ENCODE peak calls at places on chromosome 4, in eight cellular contexts. S is tibial artery; I is adrenal gland; O is cardiac muscle cell; B is CD4-positive, alpha-beta T cell; X is heart right ventricle; R is tibial nerve; U is right lobe of liver. H is an unnamed sample.

GRCh38 chr4:126440297-126440696 is 1125.5 kb downstream of the FAT4 start:
- DNase-seq in B (no peak), S (no peak), O (no peak), X (no peak), U (no peak), I (no peak), R (no peak), H (no peak)

GRCh38 chr4:14257903-14258302 is 630.4 kb upstream of the BOD1L1 start:
- DNase-seq in X (no peak), U (no peak), S (no peak), I (no peak), O (no peak), R (no peak), B (no peak), H (no peak)

GRCh38 chr4:117560329-117560728 is 474.0 kb upstream of the NDST3 start:
- DNase-seq in B (no peak), I (no peak), R (no peak), U (no peak), X (no peak), O (no peak), S (no peak), H (peak; percentile 28)

GRCh38 chr4:107999932-108000539 is 10.3 kb downstream of the HADH start:
- DNase-seq in O (no peak), X (no peak), B (no peak), U (no peak), I (no peak), R (no peak), S (no peak), H (no peak)

GRCh38 chr4:48337726-48338125 is 3.6 kb upstream of the SLAIN2 start:
- DNase-seq in X (no peak), S (no peak), R (no peak), B (no peak), U (no peak), I (no peak), O (no peak), H (peak; percentile 97)

GRCh38 chr4:95833652-95834276 is 6.1 kb upstream of the PDHA2 start:
- DNase-seq in I (no peak), U (no peak), O (no peak), R (no peak), S (no peak), X (no peak), B (no peak), H (no peak)

GRCh38 chr4:76197001-76197743 is 16.5 kb downstream of the SCARB2 start:
- DNase-seq in R (no peak), U (no peak), I (no peak), B (no peak), X (no peak), O (no peak), S (no peak), H (no peak)

GRCh38 chr4:106690487-106690886 is 321.9 kb upstream of the GIMD1 start:
- DNase-seq in O (no peak), I (no peak), B (no peak), S (no peak), U (no peak), R (no peak), X (no peak), H (peak; percentile 66)

DNA sequence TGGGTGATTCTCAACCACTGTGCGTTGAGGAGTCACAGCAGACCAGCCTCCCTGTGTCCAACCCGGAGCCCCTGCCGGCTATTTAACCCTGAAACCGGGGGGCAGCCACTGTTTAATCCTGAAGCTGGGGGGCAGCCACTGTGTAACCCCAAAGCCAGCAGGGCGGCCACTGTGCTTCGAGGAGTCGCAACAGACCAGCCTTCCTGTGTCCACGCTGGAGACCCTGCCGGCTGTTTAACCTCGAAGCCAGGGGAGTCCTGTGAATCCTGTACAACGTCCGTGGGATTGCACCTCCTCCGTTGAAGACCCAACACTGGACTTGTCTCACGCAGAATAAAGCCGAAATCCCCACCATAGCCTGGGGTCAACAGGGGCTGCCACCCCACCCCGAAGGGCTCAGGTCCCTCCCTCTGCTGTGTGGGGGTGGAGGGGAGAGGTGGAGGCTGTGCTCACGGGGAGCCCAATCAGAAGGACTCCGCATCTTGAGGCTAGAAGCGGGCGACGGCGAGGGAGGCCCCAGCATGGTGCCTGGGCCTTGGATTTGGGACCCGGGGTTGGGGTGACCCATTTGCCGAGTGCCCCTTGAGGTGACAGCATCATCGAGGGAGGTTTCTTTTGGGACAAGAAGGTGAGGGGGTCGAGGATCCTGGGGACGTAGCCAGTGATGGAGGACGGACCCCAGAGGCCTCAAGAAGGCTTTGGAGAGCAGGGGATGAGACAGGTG is 94.9 kb downstream of the ADRA2C start:
- DNase-seq in X (no peak), R (no peak), O (no peak), B (no peak), U (no peak), I (no peak), S (no peak), H (no peak)
- H3K27me3 ChIP-seq in X (peaks cover 45% of the 10 kb centered on the region), R (peaks cover 56% of the 10 kb centered on the region), O (peaks cover 31% of the 10 kb centered on the region), B (peaks cover 23% of the 10 kb centered on the region), U (no peaks in the 10 kb centered on the region), I (peaks cover 36% of the 10 kb centered on the region), S (no peaks in the 10 kb centered on the region), H (no peaks in the 10 kb centered on the region)

GRCh38 chr4:3770323-3771166 is 4.4 kb downstream of the ADRA2C start:
- DNase-seq in B (no peak), R (no peak), U (no peak), X (no peak), I (no peak), S (no peak), O (no peak), H (no peak)

GRCh38 chr4:3771932-3772495 is 5.8 kb downstream of the ADRA2C start:
- DNase-seq in B (no peak), X (no peak), U (no peak), I (no peak), R (no peak), O (no peak), S (peak; percentile 83), H (no peak)

GRCh38 chr4:3769642-3770184 is 3.5 kb downstream of the ADRA2C start:
- DNase-seq in S (no peak), U (no peak), B (no peak), O (no peak), X (no peak), I (no peak), R (no peak), H (no peak)

GRCh38 chr4:3772632-3773031 is 6.4 kb downstream of the ADRA2C start:
- DNase-seq in U (no peak), X (no peak), I (no peak), S (peak; percentile 91), O (no peak), B (no peak), R (no peak), H (no peak)

GRCh38 chr4:3771167-3771809 is 5.1 kb downstream of the ADRA2C start:
- DNase-seq in O (no peak), I (no peak), U (no peak), S (no peak), X (no peak), R (no peak), B (no peak), H (no peak)
- H3K27me3 ChIP-seq in O (peaks cover 19% of the 10 kb centered on the region), I (peaks cover 26% of the 10 kb centered on the region), U (no peaks in the 10 kb centered on the region), S (no peaks in the 10 kb centered on the region), X (peaks cover 62% of the 10 kb centered on the region), R (peaks cover 17% of the 10 kb centered on the region), B (peaks cover 23% of the 10 kb centered on the region), H (peaks cover 26% of the 10 kb centered on the region)

GRCh38 chr4:660401-660800 is 13.7 kb downstream of the ATP5ME start:
- DNase-seq in O (no peak), U (peak; percentile 45), X (no peak), I (no peak), S (no peak), B (no peak), R (no peak), H (no peak)
- H3K27me3 ChIP-seq in O (no peaks in the 10 kb centered on the region), U (no peaks in the 10 kb centered on the region), X (no peaks in the 10 kb centered on the region), I (peaks cover 6% of the 10 kb centered on the region), S (no peaks in the 10 kb centered on the region), B (no peaks in the 10 kb centered on the region), R (peaks cover 23% of the 10 kb centered on the region), H (peaks cover 20% of the 10 kb centered on the region)

DNA sequence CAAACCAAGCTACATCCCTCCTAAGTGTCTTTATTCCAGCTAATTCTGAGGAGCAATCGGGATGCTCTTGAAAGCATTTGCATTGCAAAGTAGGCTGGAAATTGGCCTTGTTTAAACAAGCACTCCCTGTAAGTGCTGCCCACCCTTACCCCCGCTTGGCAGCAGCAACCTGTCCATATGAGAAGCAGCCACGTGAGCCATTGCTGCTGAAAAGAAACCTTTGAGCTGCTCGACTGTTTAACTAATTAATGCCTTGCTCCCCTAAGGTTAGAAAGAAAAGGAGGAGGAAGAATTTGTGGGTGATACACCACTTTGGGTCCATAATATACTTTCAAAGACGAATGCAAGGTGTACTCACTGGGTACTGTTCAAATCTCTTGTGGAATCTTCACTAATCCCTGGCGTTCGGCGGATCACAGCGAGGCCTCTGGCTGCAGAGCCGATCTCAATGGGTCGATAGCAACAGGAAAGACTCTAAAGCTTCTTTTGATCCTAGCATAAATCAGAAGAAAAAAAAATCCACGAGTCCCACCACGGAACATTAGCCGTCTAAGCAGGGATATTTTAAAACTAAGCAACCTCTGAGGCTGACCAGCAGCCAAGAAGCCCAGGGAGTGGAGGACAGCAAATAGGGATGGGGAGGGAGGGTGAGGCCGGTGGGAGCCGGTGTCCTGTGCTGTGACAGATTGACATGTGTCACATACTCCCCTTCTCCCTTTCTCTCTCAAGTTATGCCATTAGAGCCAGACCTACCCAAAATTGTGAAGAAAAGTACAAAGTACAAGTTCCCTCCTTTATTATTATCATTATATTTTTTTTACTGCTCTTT is 37.2 kb upstream of the MGST2 start:
- DNase-seq in R (no peak), B (no peak), O (peak; percentile 34), X (no peak), S (no peak), U (no peak), I (no peak), H (no peak)
- H3K27me3 ChIP-seq in R (no peaks in the 10 kb centered on the region), B (peaks cover 8% of the 10 kb centered on the region), O (no peaks in the 10 kb centered on the region), X (no peaks in the 10 kb centered on the region), S (no peaks in the 10 kb centered on the region), U (no peaks in the 10 kb centered on the region), I (no peaks in the 10 kb centered on the region), H (peaks cover 10% of the 10 kb centered on the region)

DNA sequence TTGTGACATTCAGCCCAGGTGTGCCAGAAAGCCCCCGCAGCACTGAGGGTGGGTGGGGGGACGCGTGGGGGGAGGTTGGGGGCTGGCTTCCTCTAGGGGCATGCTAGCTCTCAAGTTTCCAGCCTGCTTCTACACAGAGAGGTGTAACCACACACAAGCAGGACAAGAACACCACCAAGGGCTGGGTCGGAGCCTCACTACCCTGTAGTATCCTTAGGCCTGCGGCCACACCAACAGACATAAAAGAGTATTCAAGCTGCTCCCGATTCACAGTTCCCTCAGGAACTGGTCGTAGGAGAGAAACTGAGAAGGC is 1.8 kb downstream of the USP46 start:
- DNase-seq in I (no peak), S (no peak), U (no peak), B (no peak), O (no peak), X (no peak), R (no peak), H (no peak)
- H3K27me3 ChIP-seq in I (no peaks in the 10 kb centered on the region), S (no peaks in the 10 kb centered on the region), U (no peaks in the 10 kb centered on the region), B (no peaks in the 10 kb centered on the region), O (no peaks in the 10 kb centered on the region), X (no peaks in the 10 kb centered on the region), R (no peaks in the 10 kb centered on the region), H (no peaks in the 10 kb centered on the region)

DNA sequence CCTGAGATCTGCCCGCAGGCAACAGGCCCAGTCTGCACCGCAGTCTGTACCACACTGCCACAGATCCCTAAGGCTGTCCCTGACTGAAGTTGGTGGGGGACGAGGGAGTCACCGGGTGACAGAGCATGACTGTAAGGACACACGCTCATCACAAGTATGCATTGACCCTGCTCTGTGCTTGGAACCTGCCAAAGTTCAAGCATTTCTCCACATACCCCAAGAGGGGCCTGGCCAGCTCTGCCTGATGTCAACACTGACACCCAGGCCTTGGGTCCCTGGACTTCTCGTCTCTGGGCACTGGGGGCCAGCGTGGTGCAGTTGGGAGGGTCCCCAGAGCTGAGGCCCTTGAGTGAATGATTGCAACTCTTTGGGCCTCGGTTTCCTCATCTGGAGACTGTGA is 7.9 kb downstream of the BLOC1S4 start:
- DNase-seq in S (no peak), U (no peak), I (no peak), R (no peak), O (no peak), B (no peak), X (no peak), H (no peak)
- H3K27me3 ChIP-seq in S (no peaks in the 10 kb centered on the region), U (no peaks in the 10 kb centered on the region), I (no peaks in the 10 kb centered on the region), R (no peaks in the 10 kb centered on the region), O (no peaks in the 10 kb centered on the region), B (no peaks in the 10 kb centered on the region), X (no peaks in the 10 kb centered on the region), H (no peaks in the 10 kb centered on the region)

H was measured in foreskin keratinocyte.